ENCODE peak calls at places on chromosome 14, in ten cellular contexts. K is CD8-positive, alpha-beta T cell; T is bronchial epithelial cell; V is transverse colon; F is iris pigment epithelial cell; A is stimulated activated CD8-positive, alpha-beta memory T cell treated with anti-CD3 and anti-CD28 coated beads, Interleukin-4, amount 100 ng/mL, for 4 hours; Q is astrocyte of the spinal cord; N is stomach; G is tibial artery; L is activated gamma-delta T cell treated with anti-CD3 and anti-CD28 coated beads, Interleukin-2, amount 50 U/mL, for 16 hours. Y is an unnamed sample.

GRCh38 chr14:21350539-21350938 is 33.3 kb downstream of the SUPT16H start:
- DNase-seq in V (no peak), G (no peak), A (no peak), T (no peak), F (no peak), L (no peak), Q (no peak), N (no peak), K (no peak), Y (no peak)

GRCh38 chr14:95101736-95102677 is 55.3 kb downstream of the DICER1 start:
- DNase-seq in Q (no peak), V (no peak), N (no peak), G (no peak), F (no peak), A (no peak), T (no peak), K (no peak), L (no peak), Y (no peak)

GRCh38 chr14:77122555-77123125 is 19.0 kb downstream of the ZDHHC22 start:
- DNase-seq in K (no peak), T (no peak), N (no peak), Q (no peak), F (no peak), L (no peak), V (no peak), A (no peak), G (no peak), Y (no peak)

GRCh38 chr14:91872011-91872476 is 4.7 kb upstream of the TC2N start:
- DNase-seq in F (peak; percentile 51), Q (no peak), A (no peak), N (peak; percentile 75), L (no peak), K (no peak), G (peak; percentile 82), T (peak; percentile 27), V (no peak), Y (no peak)

GRCh38 chr14:74938873-74939495 is 15.9 kb upstream of the RPS6KL1 start:
- DNase-seq in T (no peak), N (no peak), K (no peak), F (no peak), Q (no peak), L (no peak), A (no peak), G (no peak), V (no peak), Y (no peak)

GRCh38 chr14:102778616-102779351 is 1.5 kb downstream of the TRAF3 start:
- DNase-seq in V (no peak), G (no peak), Q (no peak), N (no peak), L (no peak), T (peak; percentile 20), A (no peak), F (peak; percentile 10), K (no peak), Y (no peak)

GRCh38 chr14:34750670-34751069 is 36.3 kb upstream of the CFL2 start:
- DNase-seq in L (no peak), N (no peak), A (no peak), K (no peak), V (no peak), T (peak; percentile 42), G (no peak), Q (peak; percentile 72), F (peak; percentile 86), Y (no peak)

GRCh38 chr14:76918176-76918750 is 92.1 kb downstream of the LRRC74A start:
- DNase-seq in G (peak; percentile 87), A (no peak), L (no peak), Q (peak; percentile 93), T (no peak), K (no peak), F (peak; percentile 84), V (peak; percentile 52), N (peak; percentile 57), Y (peak; percentile 92)

GRCh38 chr14:94538070-94538740 is 23.0 kb upstream of the SERPINA4 start:
- DNase-seq in T (no peak), K (no peak), L (no peak), G (no peak), A (no peak), Q (no peak), F (no peak), N (no peak), V (no peak), Y (no peak)

GRCh38 chr14:20969336-20969735 is 14.0 kb downstream of the RNASE2 start:
- DNase-seq in A (no peak), N (no peak), T (peak; percentile 77), F (no peak), V (no peak), Q (no peak), L (no peak), K (no peak), G (no peak), Y (no peak)

GRCh38 chr14:61561144-61561543 is 134.2 kb upstream of the HIF1A start:
- DNase-seq in K (no peak), Q (no peak), L (no peak), G (no peak), F (peak; percentile 83), T (peak; percentile 54), V (no peak), N (no peak), A (no peak), Y (no peak)

GRCh38 chr14:105080161-105080560 is 14.9 kb upstream of the GPR132 start:
- DNase-seq in Q (no peak), G (peak; percentile 7), L (no peak), N (no peak), F (no peak), V (no peak), A (no peak), K (no peak), T (no peak), Y (no peak)

GRCh38 chr14:67513631-67514108 is 19.4 kb upstream of the PLEKHH1 start:
- DNase-seq in G (no peak), V (peak; percentile 39), A (no peak), T (no peak), L (no peak), F (no peak), N (no peak), K (no peak), Q (no peak), Y (no peak)

GRCh38 chr14:30525833-30526232 is 33.1 kb upstream of the G2E3 start:
- DNase-seq in L (no peak), F (peak; percentile 57), Q (peak; percentile 1), G (no peak), T (peak; percentile 13), K (no peak), A (no peak), V (no peak), N (no peak), Y (no peak)

GRCh38 chr14:20400965-20401593 is 12.2 kb downstream of the TEP1 start:
- DNase-seq in K (no peak), N (no peak), G (no peak), A (no peak), L (no peak), Q (no peak), T (peak; percentile 98), V (no peak), F (peak; percentile 7), Y (no peak)

GRCh38 chr14:77186911-77187648 is 5.5 kb downstream of the TMEM63C start:
- DNase-seq in F (peak; percentile 57), N (peak; percentile 47), L (no peak), V (peak; percentile 16), Q (peak; percentile 43), T (peak; percentile 80), A (no peak), K (no peak), G (no peak), Y (no peak)

GRCh38 chr14:72590577-72590976 is 303.3 kb downstream of the DPF3 start:
- DNase-seq in F (no peak), L (no peak), A (no peak), Q (no peak), K (no peak), N (no peak), T (no peak), V (no peak), G (no peak), Y (no peak)

GRCh38 chr14:61573748-61574513 is 121.4 kb upstream of the HIF1A start:
- DNase-seq in T (peak; percentile 94), Q (peak; percentile 57), G (no peak), F (peak; percentile 80), V (no peak), N (no peak), A (no peak), K (no peak), L (no peak), Y (no peak)

GRCh38 chr14:54902143-54902520 is 494 bp downstream of the GCH1 start:
- DNase-seq in G (peak; percentile 73), K (peak; percentile 53), L (peak; percentile 65), A (peak; percentile 61), N (peak; percentile 82), Q (peak; percentile 21), V (peak; percentile 85), F (peak; percentile 61), T (peak; percentile 36), Y (peak; percentile 56)

GRCh38 chr14:65496178-65496993 is 83.9 kb downstream of the FUT8 start:
- DNase-seq in N (no peak), F (peak; percentile 54), A (no peak), Q (peak; percentile 27), K (no peak), L (no peak), V (no peak), G (no peak), T (no peak), Y (no peak)

Y was measured in NCI-H1417.